ENCODE peak calls at places on chromosome 1, in seven cellular contexts. Q is IMR-90, A is mammary epithelial cell, K is HL-60, D is ovary, Z is endothelial cell, N is GM23338. C is an unnamed sample.

GRCh38 chr1:202161151-202162048 is 998 bp upstream of the PTPN7 start:
- DNase-seq in Q (no peak), K (peak), A (no peak), N (no peak), D (no peak), Z (no peak), C (no peak)

GRCh38 chr1:92218559-92218958 is 844 bp downstream of the C1orf146 start:
- DNase-seq in K (no peak), N (peak), Q (no peak), A (no peak), Z (no peak), D (no peak), C (no peak)

GRCh38 chr1:107964397-107965111 is 426 bp downstream of the VAV3 start:
- DNase-seq in K (no peak), Q (no peak), D (no peak), N (peak), A (peak), Z (peak), C (peak)

GRCh38 chr1:45913183-45913924 is 109.9 kb downstream of the MAST2 start:
- DNase-seq in N (no peak), K (no peak), Z (no peak), A (peak), Q (peak), D (peak), C (peak)

GRCh38 chr1:22217811-22218460 is 75.0 kb upstream of the WNT4 start:
- DNase-seq in N (no peak), D (no peak), A (no peak), K (no peak), Q (no peak), Z (no peak), C (no peak)

GRCh38 chr1:178875936-178876335 is 5.1 kb upstream of the ANGPTL1 start:
- DNase-seq in Q (no peak), A (peak), N (no peak), D (no peak), Z (no peak), K (no peak), C (peak)

GRCh38 chr1:243731301-243731891 is 118.6 kb downstream of the AKT3 start:
- DNase-seq in Z (no peak), N (no peak), K (peak), D (no peak), A (no peak), Q (peak), C (no peak)

GRCh38 chr1:22582670-22583635 is 19.7 kb downstream of the EPHA8 start:
- DNase-seq in D (peak), N (no peak), Z (no peak), Q (no peak), A (no peak), K (no peak), C (no peak)

GRCh38 chr1:161098161-161099068 is at the start of gene KLHDC9:
- DNase-seq in K (peak), Q (peak), A (peak), Z (peak), D (peak), N (peak), C (no peak)

GRCh38 chr1:212291505-212292134 is 6.4 kb downstream of the PPP2R5A start:
- DNase-seq in D (no peak), K (peak), Q (peak), Z (peak), N (peak), A (peak), C (peak)

GRCh38 chr1:248140846-248141245 is 4.1 kb upstream of the OR2M5 start:
- DNase-seq in K (no peak), A (peak), D (no peak), Q (no peak), N (no peak), Z (no peak), C (peak)

GRCh38 chr1:8004803-8005573 is 21.1 kb downstream of the ERRFI1 start:
- DNase-seq in Z (no peak), N (no peak), K (no peak), Q (peak), A (peak), D (peak), C (peak)

GRCh38 chr1:205810448-205811157 is 2.4 kb downstream of the SLC41A1 start:
- DNase-seq in A (no peak), D (no peak), N (peak), Z (peak), Q (no peak), K (no peak), C (no peak)

GRCh38 chr1:186420923-186421322 is 40.0 kb downstream of the PDC start:
- DNase-seq in A (no peak), K (no peak), Q (peak), D (no peak), Z (no peak), N (no peak), C (no peak)

GRCh38 chr1:35925741-35926140 is 5.2 kb upstream of the AGO3 start:
- DNase-seq in Q (peak), D (peak), Z (no peak), A (no peak), N (no peak), K (no peak), C (no peak)

GRCh38 chr1:17020502-17020901 is 8.8 kb upstream of the ATP13A2 start:
- DNase-seq in Q (no peak), Z (no peak), K (no peak), N (no peak), D (no peak), A (no peak), C (no peak)

GRCh38 chr1:41678141-41678878 is 193.8 kb upstream of the EDN2 start:
- DNase-seq in Z (no peak), Q (peak), D (no peak), N (no peak), A (peak), K (peak), C (no peak)

GRCh38 chr1:201259476-201260235 is 23.6 kb upstream of the PKP1 start:
- DNase-seq in K (no peak), Q (peak), A (peak), Z (no peak), N (peak), D (no peak), C (peak)

DNA sequence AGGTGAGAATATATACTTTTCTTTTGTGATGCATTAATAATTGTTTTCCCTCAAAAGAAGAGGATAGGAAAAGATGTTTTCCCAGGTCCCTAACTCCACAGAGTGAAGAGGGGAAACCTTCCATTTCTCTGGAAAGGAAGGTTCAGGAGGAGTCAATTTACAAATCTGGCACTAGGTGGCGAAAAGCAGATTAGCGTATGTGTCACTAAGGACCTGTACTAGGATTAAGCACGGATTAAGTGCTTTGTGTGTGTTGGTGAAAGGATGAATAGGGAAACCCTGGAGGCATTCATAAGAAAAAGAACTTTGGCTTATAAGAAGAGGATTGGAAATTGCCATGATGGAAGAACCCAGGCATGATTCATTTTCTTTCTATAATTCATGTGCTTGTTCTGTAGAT is 410.1 kb upstream of the PLXNA2 start:
- DNase-seq in Q (no peak), K (peak), Z (peak), N (peak), D (no peak), A (peak), C (peak)
- TF ChIP-seq CTCF in Q (peak), K (peak), Z (peak), N (peak), D (no peak), A (peak), C (peak)

GRCh38 chr1:204366759-204367158 is 7.0 kb upstream of the PLEKHA6 start:
- DNase-seq in Q (no peak), K (peak), D (no peak), Z (peak), N (peak), A (no peak), C (peak)
- TF ChIP-seq CTCF in Q (peak), K (peak), D (no peak), Z (peak), N (peak), A (peak), C (peak)

DNA sequence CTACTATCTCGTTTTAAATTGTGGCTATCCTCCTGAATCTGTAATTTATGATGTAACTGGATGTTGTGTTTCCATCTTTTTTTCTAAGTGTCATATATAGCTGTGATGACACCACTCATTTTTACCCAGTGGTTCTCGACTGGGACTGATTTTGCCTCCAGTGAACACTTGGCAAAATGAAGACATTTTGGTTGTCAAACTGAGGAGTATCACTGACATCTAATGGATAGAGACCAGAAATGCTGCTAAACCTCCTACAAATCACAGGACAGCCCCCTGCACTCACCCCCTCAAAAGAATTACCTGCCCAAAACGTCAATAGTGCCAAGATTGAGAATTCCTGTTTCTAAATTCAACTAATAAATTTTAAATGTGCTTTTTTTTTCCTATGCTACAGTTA is 1.9 kb downstream of the TRMT13 start:
- DNase-seq in Z (no peak), Q (peak), N (no peak), K (no peak), D (no peak), A (no peak), C (peak)
- TF ChIP-seq CTCF in Z (no peak), Q (no peak), N (no peak), K (no peak), D (no peak), A (no peak), C (no peak)

GRCh38 chr1:231236938-231237337 is 4.1 kb upstream of the GNPAT start:
- DNase-seq in Q (no peak), A (no peak), K (no peak), Z (no peak), D (no peak), N (no peak), C (no peak)

GRCh38 chr1:231236131-231236571 is 4.9 kb upstream of the GNPAT start:
- DNase-seq in N (no peak), Q (no peak), A (no peak), D (no peak), K (no peak), Z (no peak), C (no peak)

GRCh38 chr1:231234506-231234905 is 6.5 kb upstream of the GNPAT start:
- DNase-seq in D (no peak), Z (no peak), Q (no peak), N (no peak), K (no peak), A (no peak), C (no peak)

GRCh38 chr1:231233735-231234417 is 7.1 kb upstream of the GNPAT start:
- DNase-seq in Q (no peak), A (no peak), Z (no peak), D (no peak), K (peak), N (no peak), C (no peak)

DNA sequence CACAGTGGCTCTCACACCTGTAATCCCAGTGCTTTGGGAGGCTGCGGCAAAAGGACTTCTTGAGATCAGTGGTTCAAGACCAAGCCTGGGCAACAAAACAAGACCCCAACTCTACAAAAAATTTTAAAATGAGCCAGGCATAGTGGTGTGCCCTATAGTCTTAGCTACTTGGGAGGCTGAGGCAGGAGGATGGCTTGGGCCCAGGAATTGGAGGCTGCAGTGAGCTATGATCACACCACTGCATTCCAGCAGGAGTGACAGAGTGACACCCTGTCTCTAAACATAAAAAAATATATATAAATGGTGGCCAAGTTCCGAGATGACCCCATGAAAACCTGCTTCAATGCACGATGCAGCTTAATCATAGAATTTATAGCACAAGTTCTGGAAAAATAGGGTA is 5.5 kb upstream of the GNPAT start:
- DNase-seq in Q (no peak), K (no peak), Z (no peak), N (no peak), A (no peak), D (no peak), C (no peak)
- TF ChIP-seq CTCF in Q (no peak), K (no peak), Z (no peak), N (no peak), A (no peak), D (no peak), C (no peak)

GRCh38 chr1:6761338-6761737 is 23.9 kb upstream of the CAMTA1 start:
- DNase-seq in Z (no peak), K (no peak), D (no peak), A (no peak), Q (no peak), N (no peak), C (no peak)
- TF ChIP-seq CTCF in Z (no peak), K (no peak), D (no peak), A (no peak), Q (no peak), N (no peak), C (no peak)

GRCh38 chr1:233424727-233425222 is 97.3 kb downstream of the MAP3K21 start:
- DNase-seq in D (no peak), Z (no peak), Q (no peak), N (no peak), A (no peak), K (no peak), C (peak)
- TF ChIP-seq CTCF in D (no peak), Z (peak), Q (no peak), N (peak), A (peak), K (no peak), C (peak)

DNA sequence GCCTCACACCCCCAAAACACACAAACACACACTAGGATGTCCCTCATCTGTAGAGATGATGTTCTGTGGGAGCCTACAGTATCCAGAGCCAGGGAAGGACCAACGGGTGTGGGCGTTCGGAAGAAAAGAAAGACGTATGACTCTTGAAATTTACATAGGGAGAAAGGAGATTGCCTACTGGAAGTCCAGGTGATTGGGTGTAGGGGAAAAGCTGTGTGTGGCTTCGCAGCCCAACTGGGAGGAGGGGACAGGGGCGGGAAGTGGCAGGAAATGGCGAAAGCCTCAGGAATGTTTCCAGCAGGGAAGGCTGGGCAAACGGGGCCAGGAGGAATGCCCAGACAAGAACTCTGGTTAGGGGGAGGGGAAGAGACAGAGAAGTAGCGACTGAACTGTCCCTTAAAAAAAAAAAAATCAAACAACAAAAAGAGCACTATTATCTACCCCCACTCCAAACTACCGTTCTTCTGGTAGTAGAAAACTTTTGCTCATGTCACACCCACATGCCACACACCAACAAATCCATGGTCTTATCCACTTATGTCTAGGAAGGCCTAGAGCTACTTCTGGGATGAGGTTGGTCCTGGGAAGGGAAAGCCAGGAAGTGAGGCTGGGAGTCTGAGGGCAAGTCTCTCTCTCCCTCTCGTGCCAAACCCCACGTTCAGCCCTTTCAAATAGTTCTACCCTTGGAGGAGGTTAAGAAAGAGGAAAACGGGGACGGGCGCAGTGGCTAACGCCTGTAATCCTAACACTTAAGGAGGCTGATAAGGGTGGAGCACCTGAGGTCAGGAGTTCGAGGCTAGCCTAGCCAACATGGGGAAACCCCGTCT is 1.8 kb upstream of the CKS1B start:
- DNase-seq in N (peak), Z (peak), K (no peak), D (peak), A (peak), Q (peak), C (peak)
- TF ChIP-seq CTCF in N (no peak), Z (no peak), K (no peak), D (no peak), A (no peak), Q (no peak), C (no peak)

DNA sequence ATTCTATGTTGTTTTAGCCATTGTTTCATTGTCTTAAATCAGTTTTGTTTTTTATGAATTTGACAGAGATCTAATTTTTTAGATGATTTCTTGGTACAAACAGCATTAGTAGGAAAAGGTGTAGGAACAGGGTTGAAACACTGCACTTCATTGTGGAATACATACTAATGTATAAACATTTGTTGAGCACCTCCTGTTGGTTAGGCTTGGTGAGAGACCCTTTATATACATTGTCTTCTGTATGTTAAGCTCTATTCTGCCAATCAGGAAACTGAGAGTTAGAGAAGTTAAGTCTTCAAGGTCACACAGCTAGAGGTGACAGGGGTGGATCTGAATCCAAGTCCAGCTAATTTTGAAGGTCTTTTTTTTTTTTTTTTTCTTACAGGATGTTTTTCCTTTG is 192.7 kb downstream of the VPS13D start:
- DNase-seq in Q (no peak), D (no peak), K (no peak), A (no peak), N (peak), Z (no peak), C (no peak)
- TF ChIP-seq CTCF in Q (no peak), D (no peak), K (no peak), A (no peak), N (peak), Z (no peak), C (no peak)

GRCh38 chr1:246279402-246279801 is 227.7 kb downstream of the SMYD3 start:
- DNase-seq in Q (no peak), K (peak), A (no peak), N (no peak), Z (no peak), D (no peak), C (no peak)

GRCh38 chr1:246281639-246282038 is 225.4 kb downstream of the SMYD3 start:
- DNase-seq in K (no peak), D (no peak), N (no peak), Z (no peak), A (no peak), Q (no peak), C (no peak)

GRCh38 chr1:246284021-246284420 is 223.1 kb downstream of the SMYD3 start:
- DNase-seq in K (peak), D (no peak), Z (no peak), A (no peak), Q (peak), N (peak), C (no peak)

GRCh38 chr1:246281195-246281594 is 225.9 kb downstream of the SMYD3 start:
- DNase-seq in D (no peak), K (no peak), A (no peak), Q (no peak), N (no peak), Z (no peak), C (no peak)

DNA sequence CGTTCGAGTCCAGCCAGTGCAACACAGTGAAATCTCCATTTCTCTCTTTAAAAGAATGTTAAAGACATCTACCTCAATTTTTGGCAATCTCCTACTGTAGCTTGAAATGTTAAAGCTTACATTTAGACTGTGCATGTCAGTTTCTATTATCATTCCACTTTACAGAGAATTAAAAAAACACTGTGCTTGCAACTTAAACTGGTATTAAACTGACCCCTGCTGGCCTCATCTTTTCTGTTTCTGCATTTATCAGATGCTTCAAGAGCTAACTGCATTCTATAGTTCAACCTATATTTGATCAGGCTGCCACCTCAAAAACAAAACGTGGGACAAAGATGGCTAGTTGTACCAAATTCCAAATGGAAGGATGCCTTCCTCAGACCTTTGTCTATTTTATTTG is 226.5 kb downstream of the SMYD3 start:
- DNase-seq in K (peak), Z (peak), A (no peak), Q (peak), N (peak), D (no peak), C (peak)
- TF ChIP-seq CTCF in K (peak), Z (no peak), A (peak), Q (peak), N (peak), D (no peak), C (peak)

GRCh38 chr1:209769956-209770355 is 14.1 kb downstream of the TRAF3IP3 start:
- DNase-seq in A (peak), D (no peak), Q (no peak), Z (no peak), N (no peak), K (peak), C (no peak)
- TF ChIP-seq CTCF in A (no peak), D (no peak), Q (no peak), Z (no peak), N (no peak), K (no peak), C (no peak)

C was measured in MCF 10A.